ENCODE peak calls at places on chromosomes 11 and 22, in seven cellular contexts. P is HCT116, V is GM23338, I is PC-3, O is OCI-LY7, Q is SK-N-SH, E is MM.1S. K is an unnamed sample. For H3K9me2, the result is how much of the 10 kb centered on the place peaks cover.

GRCh38 chr11:122344281-122344680 is 228.3 kb upstream of the BLID start:
- DNase-seq in I (peak), E (no peak), Q (peak), O (no peak), P (no peak), V (no peak), K (no peak)

GRCh38 chr11:67542169-67542568 is 18.9 kb upstream of the CABP2 start:
- DNase-seq in Q (no peak), E (no peak), V (no peak), I (no peak), P (no peak), O (no peak), K (no peak)

GRCh38 chr11:65053826-65054503 is 4.4 kb downstream of the NAALADL1 start:
- DNase-seq in Q (no peak), E (no peak), O (peak), V (no peak), P (no peak), I (no peak), K (no peak)

GRCh38 chr11:32987851-32988250 is 27.8 kb upstream of the DEPDC7 start:
- DNase-seq in E (no peak), Q (no peak), O (no peak), P (no peak), V (peak), I (no peak), K (no peak)

GRCh38 chr22:19886605-19887250 is 32.1 kb upstream of the GNB1L start:
- DNase-seq in V (no peak), O (peak), I (no peak), P (no peak), Q (no peak), E (no peak), K (no peak)

GRCh38 chr11:62054484-62055121 is 69.2 kb upstream of the INCENP start:
- DNase-seq in P (peak), I (peak), Q (no peak), V (peak), E (peak), O (peak), K (peak)

GRCh38 chr11:19664896-19665548 is 47.6 kb upstream of the NAV2 start:
- DNase-seq in P (no peak), Q (no peak), E (no peak), V (no peak), I (peak), O (no peak), K (no peak)

GRCh38 chr11:102784380-102784779 is 4.0 kb upstream of the MMP10 start:
- DNase-seq in O (no peak), V (no peak), Q (no peak), E (no peak), P (no peak), I (no peak), K (no peak)

GRCh38 chr11:73217131-73217809 is 811 bp upstream of the P2RY2 start:
- DNase-seq in P (no peak), V (peak), Q (no peak), O (no peak), I (no peak), E (no peak), K (no peak)

GRCh38 chr11:23732026-23732425 is 764.8 kb upstream of the LUZP2 start:
- DNase-seq in Q (no peak), E (no peak), V (no peak), I (no peak), O (no peak), P (no peak), K (peak)

GRCh38 chr11:86861810-86862209 is 61.5 kb downstream of the PRSS23 start:
- DNase-seq in O (no peak), I (peak), V (no peak), Q (no peak), P (no peak), E (no peak), K (no peak)

GRCh38 chr11:76391039-76391438 is 9.9 kb downstream of the GVQW3 start:
- DNase-seq in Q (no peak), P (no peak), V (no peak), I (no peak), O (no peak), E (no peak), K (no peak)

GRCh38 chr11:40924915-40925314 is 534.5 kb downstream of the LRRC4C start:
- DNase-seq in V (peak), E (no peak), P (no peak), O (no peak), Q (no peak), I (no peak), K (peak)

GRCh38 chr11:83537131-83537610 is 251.0 kb upstream of the CCDC90B start:
- DNase-seq in V (no peak), Q (no peak), P (no peak), I (no peak), E (no peak), O (no peak), K (no peak)

GRCh38 chr11:104175769-104176168 is 11.8 kb upstream of the PDGFD start:
- DNase-seq in P (no peak), Q (no peak), I (no peak), O (no peak), V (no peak), E (no peak), K (no peak)
- H3K9me2 ChIP-seq in P (under half), Q (under half), I (under half), O (under half), V (under half), E (under half), K (under half)

GRCh38 chr22:42194953-42195352 is 64.3 kb upstream of the CYP2D6 start:
- DNase-seq in E (no peak), V (no peak), I (peak), P (no peak), O (no peak), Q (no peak), K (no peak)
- TF ChIP-seq EZH2phosphoT487 in E (no peak), V (no peak), I (no peak), P (no peak), O (no peak), Q (no peak), K (no peak)

GRCh38 chr22:23157560-23158515 is 12.6 kb downstream of the RAB36 start:
- DNase-seq in I (no peak), Q (no peak), P (no peak), O (no peak), V (no peak), E (peak), K (no peak)

GRCh38 chr22:23154461-23154860 is 9.2 kb downstream of the RAB36 start:
- DNase-seq in P (no peak), V (no peak), Q (no peak), O (no peak), E (no peak), I (no peak), K (no peak)

GRCh38 chr22:23155143-23155542 is 9.9 kb downstream of the RAB36 start:
- DNase-seq in V (no peak), Q (no peak), P (no peak), I (no peak), O (no peak), E (no peak), K (no peak)

GRCh38 chr22:23155831-23156230 is 10.6 kb downstream of the RAB36 start:
- DNase-seq in I (no peak), P (no peak), Q (no peak), E (no peak), V (no peak), O (no peak), K (no peak)

GRCh38 chr22:23156286-23156685 is 11.0 kb downstream of the RAB36 start:
- DNase-seq in V (peak), P (no peak), O (no peak), Q (no peak), E (peak), I (no peak), K (no peak)
- TF ChIP-seq CTCF in V (no peak), P (no peak), O (no peak), Q (no peak), E (peak), I (peak), K (no peak)

DNA sequence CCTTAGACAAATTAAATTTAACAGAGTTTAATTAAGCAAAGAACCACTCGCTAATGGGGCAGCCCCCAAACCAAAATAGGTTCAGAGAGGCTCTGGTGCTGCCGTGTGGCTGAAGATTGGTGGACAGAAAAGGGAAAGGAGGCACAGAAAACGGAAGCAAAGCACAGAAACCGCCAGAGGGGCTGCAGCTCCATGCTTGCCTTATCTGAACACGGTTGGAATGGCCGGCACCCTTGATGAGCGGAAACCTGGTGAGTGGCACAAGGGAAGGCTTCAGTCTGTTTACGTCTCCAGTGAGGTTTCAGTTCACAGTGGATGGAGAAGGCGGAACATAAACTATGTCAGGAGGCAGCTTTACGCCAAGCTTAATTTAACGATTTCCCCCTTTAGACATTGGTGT is 5.2 kb upstream of the PRR33 start:
- DNase-seq in V (no peak), P (no peak), I (no peak), Q (no peak), O (no peak), E (no peak), K (no peak)
- H3K9me2 ChIP-seq in V (under half), P (under half), I (under half), Q (under half), O (under half), E (under half), K (under half)

GRCh38 chr11:126188332-126189108 is 22.9 kb downstream of the RPUSD4 start:
- DNase-seq in E (peak), I (no peak), P (no peak), O (peak), V (no peak), Q (no peak), K (no peak)
- TF ChIP-seq EZH2phosphoT487 in E (no peak), I (no peak), P (no peak), O (no peak), V (no peak), Q (no peak), K (no peak)

DNA sequence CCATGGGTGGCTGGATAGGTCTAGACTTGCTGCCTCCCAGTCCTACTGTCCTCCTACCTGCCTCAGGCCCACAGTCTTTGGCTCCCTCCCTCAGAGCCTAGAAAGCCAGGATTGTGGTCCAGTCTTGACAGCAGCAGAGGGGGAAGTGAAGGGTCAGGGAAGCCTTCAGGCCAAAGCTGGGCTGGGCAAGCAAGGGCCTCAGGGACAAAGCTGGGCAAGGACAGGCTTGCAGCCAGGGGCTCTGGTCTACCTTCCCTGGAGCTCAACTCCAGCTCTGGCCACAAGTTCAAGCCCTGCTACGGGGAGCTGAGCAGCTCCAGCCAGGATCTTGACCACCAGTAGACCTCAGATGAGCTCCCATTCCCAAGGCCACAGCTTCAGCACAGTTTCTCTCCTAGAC is 14.9 kb downstream of the LMO1 start:
- DNase-seq in O (no peak), E (no peak), P (no peak), V (no peak), I (no peak), Q (no peak), K (no peak)
- TF ChIP-seq CTCF in O (no peak), E (no peak), P (no peak), V (no peak), I (no peak), Q (no peak), K (no peak)

GRCh38 chr11:125414121-125414520 is 81.9 kb downstream of the FEZ1 start:
- DNase-seq in I (no peak), E (no peak), P (no peak), V (no peak), Q (no peak), O (no peak), K (no peak)
- H3K9me2 ChIP-seq in I (under half), E (under half), P (under half), V (under half), Q (under half), O (under half), K (under half)

GRCh38 chr11:132082566-132082965 is 712.2 kb downstream of the NTM start:
- DNase-seq in O (no peak), E (no peak), V (no peak), P (no peak), I (no peak), Q (no peak), K (no peak)

GRCh38 chr11:132088551-132088950 is 718.1 kb downstream of the NTM start:
- DNase-seq in V (no peak), E (no peak), Q (no peak), P (no peak), O (no peak), I (no peak), K (no peak)

GRCh38 chr11:132087148-132087547 is 716.7 kb downstream of the NTM start:
- DNase-seq in I (no peak), P (no peak), V (no peak), O (no peak), Q (no peak), E (no peak), K (no peak)

GRCh38 chr11:132080121-132080520 is 709.7 kb downstream of the NTM start:
- DNase-seq in Q (no peak), V (no peak), E (no peak), P (no peak), I (peak), O (no peak), K (no peak)

DNA sequence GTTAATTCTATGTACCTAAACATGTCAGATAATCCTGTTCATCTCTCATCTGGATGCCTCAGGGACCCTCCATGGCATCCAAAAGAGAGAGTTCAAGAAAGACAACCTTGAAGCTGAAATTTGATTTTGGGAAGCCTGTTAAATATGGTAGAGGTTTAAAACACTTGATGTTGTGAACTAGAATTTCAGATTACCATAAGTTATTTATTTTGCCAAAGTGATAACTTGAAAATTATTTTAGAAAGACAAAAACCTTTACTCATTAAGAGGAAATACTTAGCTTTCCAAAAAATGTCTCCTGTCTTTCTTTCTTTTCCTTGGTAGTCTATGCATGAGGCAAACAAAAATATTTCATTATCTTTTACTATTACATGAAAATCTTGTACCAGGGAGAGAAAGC is 714.0 kb downstream of the NTM start:
- DNase-seq in I (no peak), P (no peak), V (no peak), E (no peak), Q (no peak), O (no peak), K (no peak)
- TF ChIP-seq EZH2phosphoT487 in I (no peak), P (no peak), V (no peak), E (no peak), Q (no peak), O (no peak), K (no peak)

DNA sequence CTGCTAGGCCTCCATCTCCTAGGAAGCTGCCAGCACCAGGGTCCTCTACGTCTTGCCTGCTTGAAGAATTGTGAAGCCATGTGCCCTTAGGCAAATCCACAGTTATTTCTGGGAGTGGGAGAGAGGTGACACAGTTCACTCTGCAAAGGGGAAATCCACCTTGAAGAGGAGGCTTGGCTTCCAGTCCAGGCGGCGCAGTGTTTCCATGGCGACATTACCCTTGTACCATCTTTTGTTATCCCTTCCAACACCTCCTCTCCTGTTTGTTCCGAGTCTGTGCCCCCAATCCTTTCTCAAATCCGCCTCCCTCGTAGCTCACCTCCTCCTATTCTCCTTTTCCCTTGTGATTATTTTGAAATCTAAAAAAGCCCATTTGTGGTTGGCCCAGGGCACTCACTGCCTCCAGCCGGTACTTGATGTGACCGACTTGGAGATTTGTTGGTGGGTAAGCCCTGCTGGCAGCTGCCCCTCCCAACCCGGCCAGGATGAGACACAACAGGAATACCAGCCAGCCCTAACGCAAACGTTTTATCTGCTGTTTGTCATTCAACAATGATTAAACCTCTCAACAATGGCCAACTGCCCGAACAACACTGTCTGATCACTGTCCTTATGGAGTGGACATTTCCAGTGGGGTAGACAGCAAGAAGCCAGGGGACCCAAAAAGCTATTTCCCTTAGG is 18.3 kb downstream of the SYT13 start:
- DNase-seq in E (no peak), V (no peak), P (no peak), O (no peak), I (peak), Q (no peak), K (no peak)
- TF ChIP-seq CTCF in E (no peak), V (no peak), P (no peak), O (no peak), I (no peak), Q (no peak), K (no peak)